ENCODE peak calls at places on chromosomes 13 and 19, in nine cellular contexts. Y is nucleus accumbens; E is WTC11; I is dorsolateral prefrontal cortex; L is activated B cell treated with CpG ODN at 0.5 μM for 24 hours; D is naive thymus-derived CD8-positive, alpha-beta T cell; V is activated CD8-positive, alpha-beta T cell treated with anti-CD3 and anti-CD28 coated beads, Interleukin-2, amount 10 ng/mL, durations not matched to agents 7 days and 5 days; F is NCI-H460; T is NCI-H774. K is an unnamed sample.

GRCh38 chr19:32358311-32358710 is 12.9 kb downstream of the ZNF507 start:
- DNase-seq in F (no peak), I (no peak), L (no peak), Y (no peak), V (no peak), D (no peak), E (no peak), T (no peak), K (no peak)

GRCh38 chr19:40191836-40192646 is 815 bp downstream of the MAP3K10 start:
- DNase-seq in I (no peak), V (peak), E (peak), D (peak), T (peak), F (no peak), Y (no peak), L (peak), K (no peak)

GRCh38 chr13:22517544-22517943 is 663.2 kb upstream of the SGCG start:
- DNase-seq in L (no peak), Y (no peak), T (peak), V (no peak), F (no peak), I (no peak), E (no peak), D (no peak), K (no peak)

GRCh38 chr13:25478186-25478585 is 106.4 kb downstream of the ATP8A2 start:
- DNase-seq in I (no peak), Y (no peak), L (no peak), E (no peak), F (peak), D (no peak), V (no peak), T (no peak), K (no peak)

GRCh38 chr13:113785051-113786010 is 26.3 kb downstream of the TMEM255B start:
- DNase-seq in T (no peak), E (no peak), L (no peak), V (no peak), Y (no peak), I (no peak), F (no peak), D (no peak), K (no peak)

GRCh38 chr19:48499352-48500090 is 12.1 kb downstream of the LMTK3 start:
- DNase-seq in E (no peak), F (no peak), I (no peak), Y (no peak), V (no peak), D (no peak), L (no peak), T (no peak), K (no peak)

GRCh38 chr13:113930711-113931637 is 42.9 kb downstream of the C13orf46 start:
- DNase-seq in Y (no peak), E (peak), V (peak), L (no peak), D (no peak), F (no peak), T (no peak), I (no peak), K (no peak)

GRCh38 chr19:23802290-23802689 is 43.6 kb upstream of the ZNF681 start:
- DNase-seq in L (no peak), Y (no peak), F (no peak), I (no peak), T (no peak), V (no peak), D (no peak), E (no peak), K (no peak)

GRCh38 chr19:33419763-33420080 is 46.2 kb downstream of the CEBPG start:
- DNase-seq in V (no peak), I (no peak), T (no peak), L (no peak), D (no peak), E (peak), F (no peak), Y (no peak), K (no peak)

K was measured in hippocampal formation.